ENCODE peak calls at places on chromosome 20, in four cellular contexts. I is activated effector memory CD4-positive, alpha-beta T cell treated with anti-CD3 and anti-CD28 coated beads, Interleukin-2, amount 50 U/mL, for 16 hours; Z is D721Med; D is brain microvascular endothelial cell. K is an unnamed sample.

GRCh38 chr20:40536866-40537265 is 152.2 kb downstream of the MAFB start:
- DNase-seq in I (no peak), Z (no peak), D (no peak), K (no peak)

GRCh38 chr20:57481281-57481711 is 43.6 kb downstream of the CTCFL start:
- DNase-seq in I (peak; percentile 55), Z (no peak), D (no peak), K (peak; percentile 82)

GRCh38 chr20:3494218-3494617 is 23.4 kb downstream of the ATRN start:
- DNase-seq in I (no peak), Z (no peak), D (no peak), K (no peak)

GRCh38 chr20:64037498-64038213 is 1.7 kb downstream of the C20orf204 start:
- DNase-seq in I (no peak), Z (no peak), D (no peak), K (no peak)

GRCh38 chr20:2814587-2815051 is at the start of gene C20orf141:
- DNase-seq in I (no peak), Z (no peak), D (peak; percentile 97), K (no peak)

GRCh38 chr20:47821481-47822100 is 36.3 kb upstream of the SULF2 start:
- DNase-seq in I (peak; percentile 21), Z (no peak), D (no peak), K (peak; percentile 36)

GRCh38 chr20:37365760-37366638 is 20.1 kb downstream of the SRC start:
- DNase-seq in I (no peak), Z (no peak), D (no peak), K (no peak)

GRCh38 chr20:25042531-25043498 is 15.1 kb downstream of the ACSS1 start:
- DNase-seq in I (peak; percentile 68), Z (no peak), D (no peak), K (peak; percentile 92)

GRCh38 chr20:64240243-64241015 is 15.1 kb upstream of the PCMTD2 start:
- DNase-seq in I (peak; percentile 51), Z (no peak), D (no peak), K (peak; percentile 56)

GRCh38 chr20:38790210-38791053 is 15.1 kb upstream of the PPP1R16B start:
- DNase-seq in I (peak; percentile 77), Z (no peak), D (peak; percentile 25), K (no peak)

GRCh38 chr20:58264271-58264670 is 35.8 kb upstream of the ANKRD60 start:
- DNase-seq in I (no peak), Z (no peak), D (no peak), K (no peak)

GRCh38 chr20:47024461-47024937 is 129.9 kb downstream of the EYA2 start:
- DNase-seq in I (no peak), Z (no peak), D (no peak), K (no peak)

GRCh38 chr20:17655865-17656489 is 26.1 kb downstream of the RRBP1 start:
- DNase-seq in I (peak; percentile 34), Z (no peak), D (peak; percentile 25), K (peak; percentile 34)

GRCh38 chr20:62955519-62956386 is 3.2 kb downstream of the SLC17A9 start:
- DNase-seq in I (no peak), Z (no peak), D (no peak), K (peak; percentile 76)

GRCh38 chr20:10171864-10172751 is 46.5 kb upstream of the SNAP25 start:
- DNase-seq in I (peak; percentile 73), Z (peak; percentile 21), D (peak; percentile 4), K (peak; percentile 64)

GRCh38 chr20:57692393-57692792 is 17.4 kb downstream of the PMEPA1 start:
- DNase-seq in I (no peak), Z (no peak), D (no peak), K (no peak)

GRCh38 chr20:4041748-4042411 is 26.5 kb upstream of the RNF24 start:
- DNase-seq in I (no peak), Z (no peak), D (peak; percentile 87), K (no peak)

GRCh38 chr20:57611605-57612311 is 8.5 kb downstream of the ZBP1 start:
- DNase-seq in I (peak; percentile 43), Z (no peak), D (no peak), K (peak; percentile 75)

GRCh38 chr20:32985596-32985995 is 18.6 kb downstream of the SUN5 start:
- DNase-seq in I (peak; percentile 59), Z (no peak), D (no peak), K (peak; percentile 52)

GRCh38 chr20:44080646-44081267 is 106.2 kb downstream of the JPH2 start:
- DNase-seq in I (peak; percentile 90), Z (peak; percentile 58), D (peak; percentile 75), K (no peak)